ENCODE peak calls at places on chromosomes 12 and 14, in nine cellular contexts. A, J, U, Y, C, M, B, W and D are unnamed samples.

GRCh38 chr14:77872971-77873370 is 73.1 kb downstream of the ADCK1 start:
- DNase-seq in W (no peak), M (no peak), C (no peak), B (no peak), J (no peak), U (no peak), A (no peak), Y (no peak), D (peak)

GRCh38 chr12:130719263-130719892 is 3.3 kb upstream of the RIMBP2 start:
- DNase-seq in M (no peak), B (no peak), C (no peak), W (no peak), A (no peak), J (no peak), U (no peak), Y (no peak), D (no peak)

GRCh38 chr12:96889273-96889933 is 17.7 kb upstream of the NEDD1 start:
- DNase-seq in A (no peak), J (peak), M (no peak), W (peak), C (peak), B (no peak), Y (no peak), U (no peak), D (no peak)

GRCh38 chr14:96268426-96269358 is 12.7 kb downstream of the BDKRB1 start:
- DNase-seq in J (peak), A (no peak), M (no peak), W (peak), U (no peak), Y (no peak), C (peak), B (no peak), D (no peak)

GRCh38 chr12:77697126-77697525 is 133.6 kb upstream of the NAV3 start:
- DNase-seq in W (no peak), U (no peak), M (no peak), C (no peak), J (no peak), A (no peak), B (no peak), Y (no peak), D (no peak)

GRCh38 chr14:96136361-96136760 is 68.3 kb upstream of the BDKRB2 start:
- DNase-seq in A (no peak), C (peak), U (peak), J (no peak), M (no peak), Y (no peak), B (no peak), W (peak), D (no peak)

GRCh38 chr12:49805409-49805808 is 22.8 kb downstream of the NCKAP5L start:
- DNase-seq in Y (no peak), A (no peak), C (no peak), M (no peak), J (no peak), W (no peak), B (no peak), U (no peak), D (no peak)

GRCh38 chr14:96246535-96246839 is 9.5 kb upstream of the BDKRB1 start:
- DNase-seq in B (no peak), C (peak), U (no peak), Y (peak), W (peak), A (no peak), M (no peak), J (no peak), D (no peak)

GRCh38 chr14:94412671-94413638 is 24.6 kb upstream of the SERPINA1 start:
- DNase-seq in B (no peak), M (no peak), Y (no peak), W (no peak), U (no peak), A (no peak), C (peak), J (no peak), D (no peak)

GRCh38 chr12:95574799-95575452 is 23.6 kb upstream of the USP44 start:
- DNase-seq in J (no peak), B (peak), W (peak), C (peak), A (no peak), Y (peak), U (peak), M (no peak), D (peak)

GRCh38 chr12:29725587-29726320 is 58.0 kb downstream of the TMTC1 start:
- DNase-seq in U (peak), A (no peak), W (no peak), M (no peak), Y (no peak), B (peak), C (peak), J (no peak), D (no peak)

GRCh38 chr14:80388980-80389711 is 177.8 kb upstream of the DIO2 start:
- DNase-seq in A (no peak), C (peak), W (peak), B (no peak), M (no peak), U (no peak), Y (no peak), J (no peak), D (no peak)

GRCh38 chr12:119802472-119802871 is 74.6 kb downstream of the CIT start:
- DNase-seq in J (no peak), M (no peak), U (no peak), C (peak), Y (no peak), B (no peak), W (no peak), A (no peak), D (no peak)